ENCODE peak calls at places on chromosomes 7 and 10, in six cellular contexts. E, X, C, U, N and H are unnamed samples.
A peak's percentile ranks its signal among the peaks of the same experiment; 100 is the strongest.

GRCh38 chr7:54960517-54960916 is 58.3 kb upstream of the EGFR start:
- DNase-seq in E (peak; percentile 47), X (no peak), C (no peak), U (no peak), N (no peak), H (peak; percentile 2)

GRCh38 chr7:80145780-80146422 is 11.3 kb downstream of the GNAI1 start:
- DNase-seq in E (peak; percentile 88), X (no peak), C (no peak), U (no peak), N (no peak), H (peak; percentile 79)

GRCh38 chr10:42367532-42368230 is 270.7 kb downstream of the ZNF33B start:
- DNase-seq in E (peak; percentile 62), X (no peak), C (no peak), U (peak; percentile 91), N (no peak), H (peak; percentile 80)

GRCh38 chr7:129098409-129099084 is 43.6 kb upstream of the TNPO3 start:
- DNase-seq in E (no peak), X (no peak), C (no peak), U (no peak), N (no peak), H (no peak)

GRCh38 chr7:143334244-143334643 is 18.3 kb downstream of the CLCN1 start:
- DNase-seq in E (no peak), X (no peak), C (no peak), U (no peak), N (no peak), H (no peak)

GRCh38 chr10:3525832-3526449 is 259.1 kb downstream of the KLF6 start:
- DNase-seq in E (peak; percentile 99), X (no peak), C (peak; percentile 56), U (peak; percentile 93), N (no peak), H (peak; percentile 50)

GRCh38 chr10:30603589-30603988 is 26.0 kb downstream of the LYZL2 start:
- DNase-seq in E (no peak), X (no peak), C (no peak), U (no peak), N (no peak), H (no peak)

GRCh38 chr7:23679898-23680416 is at the start of gene FAM221A:
- DNase-seq in E (peak; percentile 79), X (peak; percentile 77), C (peak; percentile 74), U (peak; percentile 69), N (peak; percentile 66), H (peak; percentile 90)

GRCh38 chr7:88432321-88432720 is 125.6 kb upstream of the STEAP4 start:
- DNase-seq in E (no peak), X (no peak), C (no peak), U (no peak), N (no peak), H (no peak)

GRCh38 chr10:96991313-96991841 is 159.3 kb downstream of the LCOR start:
- DNase-seq in E (peak; percentile 94), X (no peak), C (no peak), U (peak; percentile 78), N (no peak), H (no peak)

GRCh38 chr7:105530126-105530525 is 1.9 kb upstream of the RINT1 start:
- DNase-seq in E (no peak), X (no peak), C (no peak), U (no peak), N (no peak), H (no peak)

GRCh38 chr10:132483394-132483793 is 54.2 kb upstream of the INPP5A start:
- DNase-seq in E (no peak), X (no peak), C (no peak), U (no peak), N (no peak), H (no peak)

GRCh38 chr7:7713730-7714129 is 4.7 kb downstream of the RPA3 start:
- DNase-seq in E (no peak), X (no peak), C (no peak), U (no peak), N (no peak), H (no peak)

GRCh38 chr7:81560708-81561107 is 209.1 kb downstream of the HGF start:
- DNase-seq in E (peak; percentile 9), X (no peak), C (no peak), U (no peak), N (no peak), H (no peak)

GRCh38 chr10:99906470-99906869 is 103.3 kb downstream of the DNMBP start:
- DNase-seq in E (peak; percentile 97), X (no peak), C (peak; percentile 72), U (peak; percentile 83), N (no peak), H (no peak)

GRCh38 chr7:76257973-76258372 is 44.5 kb upstream of the HSPB1 start:
- DNase-seq in E (no peak), X (no peak), C (no peak), U (no peak), N (no peak), H (peak; percentile 70)